ENCODE peak calls at places on chromosomes 2 and 18, in six cellular contexts. One of them, this sample, is unnamed.

GRCh38 chr2:86675611-86676015 is 44.5 kb upstream of the RMND5A start:
- DNase-seq in progenitor cell of endocrine pancreas: no peak
- DNase-seq in RWPE1: peak; percentile 16
- DNase-seq in mesothelial cell of epicardium: no peak
- DNase-seq in sigmoid colon: peak; percentile 79
- DNase-seq in activated B cell treated with CpG ODN at 0.5 μM for 24 hours: no peak
- DNase-seq in this sample: peak; percentile 64

GRCh38 chr18:46070683-46071614 is 1.1 kb downstream of the PSTPIP2 start:
- DNase-seq in progenitor cell of endocrine pancreas: no peak
- DNase-seq in RWPE1: no peak
- DNase-seq in mesothelial cell of epicardium: no peak
- DNase-seq in sigmoid colon: peak; percentile 66
- DNase-seq in activated B cell treated with CpG ODN at 0.5 μM for 24 hours: peak; percentile 24
- DNase-seq in this sample: no peak

GRCh38 chr2:95278051-95278471 is 3.8 kb downstream of the PROM2 start:
- DNase-seq in progenitor cell of endocrine pancreas: no peak
- DNase-seq in RWPE1: peak; percentile 93
- DNase-seq in mesothelial cell of epicardium: no peak
- DNase-seq in sigmoid colon: peak; percentile 40
- DNase-seq in activated B cell treated with CpG ODN at 0.5 μM for 24 hours: no peak
- DNase-seq in this sample: no peak

GRCh38 chr2:240629968-240630770 is 4.9 kb downstream of the GPR35 start:
- DNase-seq in progenitor cell of endocrine pancreas: no peak
- DNase-seq in RWPE1: no peak
- DNase-seq in mesothelial cell of epicardium: no peak
- DNase-seq in sigmoid colon: peak; percentile 56
- DNase-seq in activated B cell treated with CpG ODN at 0.5 μM for 24 hours: peak; percentile 8
- DNase-seq in this sample: no peak

GRCh38 chr2:98087447-98088065 is 589 bp downstream of the VWA3B start:
- DNase-seq in progenitor cell of endocrine pancreas: no peak
- DNase-seq in RWPE1: no peak
- DNase-seq in mesothelial cell of epicardium: no peak
- DNase-seq in sigmoid colon: no peak
- DNase-seq in activated B cell treated with CpG ODN at 0.5 μM for 24 hours: no peak
- DNase-seq in this sample: no peak

GRCh38 chr2:225399509-225399908 is at the start of gene NYAP2:
- DNase-seq in progenitor cell of endocrine pancreas: no peak
- DNase-seq in RWPE1: no peak
- DNase-seq in mesothelial cell of epicardium: no peak
- DNase-seq in sigmoid colon: no peak
- DNase-seq in activated B cell treated with CpG ODN at 0.5 μM for 24 hours: no peak
- DNase-seq in this sample: no peak

GRCh38 chr2:77834360-77835002 is 312.3 kb upstream of the LRRTM4 start:
- DNase-seq in progenitor cell of endocrine pancreas: no peak
- DNase-seq in RWPE1: no peak
- DNase-seq in mesothelial cell of epicardium: no peak
- DNase-seq in sigmoid colon: no peak
- DNase-seq in activated B cell treated with CpG ODN at 0.5 μM for 24 hours: no peak
- DNase-seq in this sample: no peak

GRCh38 chr2:119914266-119914665 is 98.6 kb upstream of the EPB41L5 start:
- DNase-seq in progenitor cell of endocrine pancreas: no peak
- DNase-seq in RWPE1: no peak
- DNase-seq in mesothelial cell of epicardium: no peak
- DNase-seq in sigmoid colon: no peak
- DNase-seq in activated B cell treated with CpG ODN at 0.5 μM for 24 hours: no peak
- DNase-seq in this sample: peak; percentile 4

GRCh38 chr2:160336091-160336490 is 136.0 kb upstream of the ITGB6 start:
- DNase-seq in progenitor cell of endocrine pancreas: no peak
- DNase-seq in RWPE1: no peak
- DNase-seq in mesothelial cell of epicardium: no peak
- DNase-seq in sigmoid colon: no peak
- DNase-seq in activated B cell treated with CpG ODN at 0.5 μM for 24 hours: no peak
- DNase-seq in this sample: no peak

DNA sequence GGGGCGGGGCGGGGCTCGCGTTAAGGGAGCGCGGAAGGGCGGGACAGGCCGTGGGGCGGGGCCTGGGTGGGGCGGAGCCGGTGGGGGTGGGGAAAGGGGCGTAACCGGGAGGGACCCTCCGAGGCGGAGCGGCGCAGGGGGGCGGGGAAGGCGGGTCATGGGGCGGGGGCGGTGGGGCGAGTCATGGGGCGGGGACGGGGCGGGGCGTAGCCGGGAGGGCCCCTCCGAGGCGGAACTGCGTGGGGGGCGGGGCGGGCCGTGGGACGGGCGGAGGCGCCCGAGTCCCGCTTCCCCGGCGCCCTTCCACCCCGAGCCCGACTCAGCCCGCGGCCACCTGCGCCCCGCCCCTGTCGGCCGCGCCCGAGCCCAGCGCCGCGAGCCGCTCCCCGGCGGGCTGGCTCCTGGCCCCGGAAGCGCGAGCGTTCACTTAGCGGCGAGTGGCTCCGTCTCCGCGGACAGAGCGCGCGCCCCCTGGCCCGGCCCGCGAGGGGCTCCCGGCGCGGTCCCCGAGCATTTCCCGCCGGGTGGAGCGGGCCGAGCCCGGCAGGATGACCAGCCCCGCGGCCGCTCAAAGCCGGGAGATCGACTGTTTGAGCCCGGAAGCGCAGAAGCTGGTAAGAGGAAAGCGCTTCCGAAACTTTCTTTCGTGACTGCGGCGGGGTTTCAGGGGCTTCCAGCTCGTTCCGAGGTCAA is 64.7 kb downstream of the LRRFIP1 start:
- DNase-seq in progenitor cell of endocrine pancreas: peak; percentile 85
- DNase-seq in RWPE1: peak; percentile 96
- DNase-seq in mesothelial cell of epicardium: peak; percentile 88
- DNase-seq in sigmoid colon: peak; percentile 99
- DNase-seq in activated B cell treated with CpG ODN at 0.5 μM for 24 hours: peak; percentile 91
- DNase-seq in this sample: no peak
- TF ChIP-seq CTCF in progenitor cell of endocrine pancreas: no peak
- TF ChIP-seq CTCF in RWPE1: no peak
- TF ChIP-seq CTCF in mesothelial cell of epicardium: no peak
- TF ChIP-seq CTCF in sigmoid colon: no peak
- TF ChIP-seq CTCF in activated B cell treated with CpG ODN at 0.5 μM for 24 hours: no peak
- TF ChIP-seq CTCF in this sample: no peak

GRCh38 chr2:152738438-152738837 is 20.0 kb downstream of the ARL6IP6 start:
- DNase-seq in progenitor cell of endocrine pancreas: no peak
- DNase-seq in RWPE1: no peak
- DNase-seq in mesothelial cell of epicardium: no peak
- DNase-seq in sigmoid colon: no peak
- DNase-seq in activated B cell treated with CpG ODN at 0.5 μM for 24 hours: no peak
- DNase-seq in this sample: no peak
- TF ChIP-seq CTCF in progenitor cell of endocrine pancreas: no peak
- TF ChIP-seq CTCF in RWPE1: no peak
- TF ChIP-seq CTCF in mesothelial cell of epicardium: no peak
- TF ChIP-seq CTCF in sigmoid colon: no peak
- TF ChIP-seq CTCF in activated B cell treated with CpG ODN at 0.5 μM for 24 hours: no peak
- TF ChIP-seq CTCF in this sample: no peak

GRCh38 chr2:223697316-223697875 is 95.2 kb upstream of the SCG2 start:
- DNase-seq in progenitor cell of endocrine pancreas: no peak
- DNase-seq in RWPE1: no peak
- DNase-seq in mesothelial cell of epicardium: no peak
- DNase-seq in sigmoid colon: no peak
- DNase-seq in activated B cell treated with CpG ODN at 0.5 μM for 24 hours: no peak
- DNase-seq in this sample: no peak

GRCh38 chr2:223696719-223697118 is 94.6 kb upstream of the SCG2 start:
- DNase-seq in progenitor cell of endocrine pancreas: no peak
- DNase-seq in RWPE1: peak; percentile 68
- DNase-seq in mesothelial cell of epicardium: no peak
- DNase-seq in sigmoid colon: no peak
- DNase-seq in activated B cell treated with CpG ODN at 0.5 μM for 24 hours: no peak
- DNase-seq in this sample: no peak

GRCh38 chr2:223688094-223688835 is 86.1 kb upstream of the SCG2 start:
- DNase-seq in progenitor cell of endocrine pancreas: no peak
- DNase-seq in RWPE1: no peak
- DNase-seq in mesothelial cell of epicardium: no peak
- DNase-seq in sigmoid colon: no peak
- DNase-seq in activated B cell treated with CpG ODN at 0.5 μM for 24 hours: no peak
- DNase-seq in this sample: no peak

GRCh38 chr2:223697921-223698645 is 95.9 kb upstream of the SCG2 start:
- DNase-seq in progenitor cell of endocrine pancreas: no peak
- DNase-seq in RWPE1: peak; percentile 63
- DNase-seq in mesothelial cell of epicardium: no peak
- DNase-seq in sigmoid colon: no peak
- DNase-seq in activated B cell treated with CpG ODN at 0.5 μM for 24 hours: no peak
- DNase-seq in this sample: no peak

GRCh38 chr2:223692227-223692947 is 90.2 kb upstream of the SCG2 start:
- DNase-seq in progenitor cell of endocrine pancreas: no peak
- DNase-seq in RWPE1: peak; percentile 69
- DNase-seq in mesothelial cell of epicardium: no peak
- DNase-seq in sigmoid colon: no peak
- DNase-seq in activated B cell treated with CpG ODN at 0.5 μM for 24 hours: no peak
- DNase-seq in this sample: no peak
- TF ChIP-seq CTCF in progenitor cell of endocrine pancreas: peak; percentile 54
- TF ChIP-seq CTCF in RWPE1: peak; percentile 74
- TF ChIP-seq CTCF in mesothelial cell of epicardium: no peak
- TF ChIP-seq CTCF in sigmoid colon: peak; percentile 16
- TF ChIP-seq CTCF in activated B cell treated with CpG ODN at 0.5 μM for 24 hours: no peak
- TF ChIP-seq CTCF in this sample: peak; percentile 78

DNA sequence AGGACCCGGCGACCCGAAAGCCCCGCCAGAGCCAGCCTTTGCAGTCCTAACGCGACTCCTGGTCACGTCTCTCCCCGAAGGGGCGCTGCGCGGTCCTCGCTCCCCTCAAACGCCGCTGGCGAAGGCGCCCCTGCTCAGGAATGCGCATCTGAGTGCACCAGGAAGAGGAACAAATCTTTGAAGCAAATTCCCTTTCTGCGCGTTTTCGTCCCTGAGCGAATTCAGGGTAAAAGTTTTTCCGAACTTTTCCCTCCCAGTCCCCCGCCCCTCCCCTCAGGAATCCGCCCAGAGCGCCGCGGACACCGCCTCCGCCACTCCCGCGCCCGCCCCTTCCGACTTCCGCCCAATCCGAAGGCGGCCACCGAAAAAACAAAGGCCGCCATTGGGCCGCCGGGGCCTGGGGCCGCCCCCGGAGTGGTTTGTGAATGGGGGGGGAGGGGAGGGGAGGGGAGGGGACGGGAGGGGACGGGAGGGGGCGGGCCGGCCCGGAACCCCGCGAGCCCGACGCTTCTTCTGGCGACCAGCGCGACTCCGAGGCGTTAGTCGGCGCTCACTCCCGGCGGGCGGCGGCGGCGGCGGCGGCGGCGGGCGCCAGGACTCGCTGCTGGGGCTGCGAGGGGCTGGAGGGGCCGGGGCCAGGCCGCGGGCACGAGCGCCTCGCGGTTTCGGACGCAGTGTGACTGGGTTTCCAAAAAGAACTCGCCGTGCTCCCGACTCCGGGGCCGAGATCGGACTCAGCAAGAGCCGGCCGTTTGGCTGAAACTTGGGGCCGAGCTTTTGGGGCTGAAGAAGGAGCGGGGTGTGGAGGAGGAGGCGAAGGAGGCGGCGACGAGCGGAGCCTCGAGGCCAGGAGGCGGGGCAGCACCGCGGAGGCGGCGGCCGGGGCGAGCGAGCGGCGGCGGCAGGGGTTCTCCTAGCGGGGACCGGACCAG is at the start of gene FZD7:
- DNase-seq in progenitor cell of endocrine pancreas: peak; percentile 92
- DNase-seq in RWPE1: peak; percentile 91
- DNase-seq in mesothelial cell of epicardium: peak; percentile 92
- DNase-seq in sigmoid colon: peak; percentile 98
- DNase-seq in activated B cell treated with CpG ODN at 0.5 μM for 24 hours: peak; percentile 79
- DNase-seq in this sample: no peak
- TF ChIP-seq CTCF in progenitor cell of endocrine pancreas: peak; percentile 30
- TF ChIP-seq CTCF in RWPE1: no peak
- TF ChIP-seq CTCF in mesothelial cell of epicardium: no peak
- TF ChIP-seq CTCF in sigmoid colon: no peak
- TF ChIP-seq CTCF in activated B cell treated with CpG ODN at 0.5 μM for 24 hours: no peak
- TF ChIP-seq CTCF in this sample: peak; percentile 18

DNA sequence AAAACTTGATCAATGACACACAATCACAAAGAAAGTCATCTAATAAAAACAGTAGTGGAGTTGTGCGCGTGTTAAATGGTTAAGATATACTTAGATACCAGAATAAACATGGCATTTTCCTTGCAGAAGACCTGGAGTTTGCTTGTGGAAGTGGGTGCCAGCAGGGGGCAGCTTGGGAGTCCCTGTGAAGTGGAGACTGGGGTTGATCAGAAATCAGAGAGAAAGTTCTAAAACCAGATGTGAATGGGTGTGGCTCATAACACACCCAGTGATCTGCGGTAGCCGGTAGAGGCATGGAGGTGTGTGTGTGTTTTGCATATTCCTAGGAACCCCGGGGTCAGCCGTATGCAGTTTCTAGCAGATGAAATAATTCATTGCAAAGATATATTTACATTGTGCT is 300.1 kb upstream of the TRIB2 start:
- DNase-seq in progenitor cell of endocrine pancreas: no peak
- DNase-seq in RWPE1: no peak
- DNase-seq in mesothelial cell of epicardium: no peak
- DNase-seq in sigmoid colon: peak; percentile 72
- DNase-seq in activated B cell treated with CpG ODN at 0.5 μM for 24 hours: peak; percentile 22
- DNase-seq in this sample: no peak
- TF ChIP-seq CTCF in progenitor cell of endocrine pancreas: peak; percentile 43
- TF ChIP-seq CTCF in RWPE1: no peak
- TF ChIP-seq CTCF in mesothelial cell of epicardium: no peak
- TF ChIP-seq CTCF in sigmoid colon: no peak
- TF ChIP-seq CTCF in activated B cell treated with CpG ODN at 0.5 μM for 24 hours: no peak
- TF ChIP-seq CTCF in this sample: peak; percentile 5